ENCODE peak calls at places on chromosome 3, in five cellular contexts. R, M, A, S and V are unnamed samples. For H3K4me1, the result is how much of the 10 kb centered on the place peaks cover.

GRCh38 chr3:46811615-46812236 is 51.5 kb downstream of the MYL3 start:
- DNase-seq in A (no peak), M (no peak), R (peak), S (no peak), V (no peak)

GRCh38 chr3:160860346-160860745 is 104.3 kb downstream of the PPM1L start:
- DNase-seq in S (no peak), A (no peak), M (no peak), R (no peak), V (no peak)

GRCh38 chr3:10198761-10199688 is 34.3 kb downstream of the IRAK2 start:
- DNase-seq in S (peak), A (no peak), M (peak), R (peak), V (no peak)

GRCh38 chr3:136250862-136251460 is 821 bp downstream of the PCCB start:
- DNase-seq in A (peak), M (peak), S (peak), R (peak), V (peak)

GRCh38 chr3:50520849-50521248 is 17.4 kb upstream of the CACNA2D2 start:
- DNase-seq in S (no peak), M (no peak), R (no peak), A (no peak), V (no peak)

GRCh38 chr3:105526349-105527111 is 159.8 kb downstream of the ALCAM start:
- DNase-seq in S (no peak), M (peak), A (no peak), R (no peak), V (no peak)

GRCh38 chr3:105613120-105613519 is 246.4 kb downstream of the ALCAM start:
- DNase-seq in R (no peak), S (no peak), M (peak), A (no peak), V (no peak)

GRCh38 chr3:23877324-23877980 is 39.3 kb downstream of the NKIRAS1 start:
- DNase-seq in R (no peak), A (peak), S (no peak), M (peak), V (peak)

GRCh38 chr3:59425371-59425770 is 375.5 kb upstream of the CFAP20DC start:
- DNase-seq in S (no peak), M (peak), R (no peak), A (no peak), V (peak)

GRCh38 chr3:50450135-50450911 is 53.1 kb downstream of the CACNA2D2 start:
- DNase-seq in M (peak), S (peak), R (no peak), A (peak), V (peak)

GRCh38 chr3:133938770-133939495 is 43.3 kb upstream of the RAB6B start:
- DNase-seq in M (no peak), S (peak), A (no peak), R (no peak), V (no peak)

GRCh38 chr3:176341963-176342362 is 855.3 kb downstream of the TBL1XR1 start:
- DNase-seq in S (no peak), A (no peak), M (no peak), R (no peak), V (no peak)
- H3K4me1 ChIP-seq in S (under half), A (under half), M (under half), R (under half), V (under half)

GRCh38 chr3:64225695-64226499 is 631 bp upstream of the PRICKLE2 start:
- DNase-seq in S (no peak), A (no peak), R (no peak), M (no peak), V (no peak)
- H3K4me1 ChIP-seq in S (under half), A (under half), R (under half), M (under half), V (under half)

GRCh38 chr3:45692866-45693265 is 3.7 kb downstream of the SACM1L start:
- DNase-seq in A (no peak), M (no peak), S (no peak), R (no peak), V (no peak)
- H3K4me1 ChIP-seq in A (under half), M (under half), S (half or more), R (under half), V (under half)

GRCh38 chr3:55185380-55185779 is 257.5 kb upstream of the LRTM1 start:
- DNase-seq in S (no peak), R (no peak), M (peak), A (no peak), V (no peak)
- H3K4me1 ChIP-seq in S (under half), R (under half), M (under half), A (under half), V (under half)

GRCh38 chr3:158106773-158107461 is 697 bp upstream of the SHOX2 start:
- DNase-seq in A (no peak), S (no peak), M (no peak), R (no peak), V (peak)

GRCh38 chr3:158109804-158110657 is at the start of gene RSRC1:
- DNase-seq in R (peak), M (peak), S (peak), A (peak), V (peak)

GRCh38 chr3:158109295-158109803 is 540 bp upstream of the RSRC1 start:
- DNase-seq in A (no peak), S (no peak), M (no peak), R (no peak), V (no peak)

GRCh38 chr3:158107508-158108095 is 1.4 kb upstream of the SHOX2 start:
- DNase-seq in M (no peak), S (no peak), R (no peak), A (no peak), V (no peak)

GRCh38 chr3:158108596-158108995 is 1.3 kb upstream of the RSRC1 start:
- DNase-seq in M (no peak), S (no peak), A (no peak), R (no peak), V (no peak)
- H3K4me1 ChIP-seq in M (under half), S (under half), A (under half), R (under half), V (under half)

GRCh38 chr3:127573916-127574315 is 16.6 kb downstream of the TPRA1 start:
- DNase-seq in M (no peak), R (peak), A (no peak), S (no peak), V (no peak)
- H3K4me1 ChIP-seq in M (under half), R (under half), A (under half), S (under half), V (under half)

DNA sequence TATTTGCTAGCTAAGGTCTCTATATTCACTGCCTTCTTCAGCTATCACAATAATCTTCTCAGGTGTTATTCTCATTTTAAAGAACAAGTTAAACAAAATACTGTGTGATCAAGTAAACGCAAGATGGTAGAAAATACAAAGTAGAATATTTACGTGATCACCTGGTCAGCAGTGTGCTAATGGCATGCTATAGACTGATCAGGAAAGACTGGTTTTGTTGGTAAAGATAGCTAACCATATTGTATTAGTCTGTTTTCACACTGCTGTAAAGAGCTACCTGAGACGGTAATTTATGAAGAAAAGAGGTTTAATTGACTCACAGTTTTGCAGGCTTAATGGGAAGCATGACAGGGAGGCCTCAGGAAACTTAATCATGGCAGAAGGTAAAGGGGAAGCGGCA is 50.4 kb downstream of the ZBTB38 start:
- DNase-seq in M (no peak), R (no peak), S (no peak), A (no peak), V (no peak)
- H3K4me1 ChIP-seq in M (under half), R (under half), S (under half), A (under half), V (under half)

GRCh38 chr3:14899993-14900618 is 47.3 kb upstream of the NR2C2 start:
- DNase-seq in R (no peak), A (no peak), M (no peak), S (peak), V (no peak)

GRCh38 chr3:14898929-14899328 is 48.5 kb upstream of the NR2C2 start:
- DNase-seq in R (no peak), A (no peak), M (no peak), S (no peak), V (no peak)

GRCh38 chr3:14897266-14897665 is 50.1 kb upstream of the NR2C2 start:
- DNase-seq in A (no peak), R (no peak), S (no peak), M (no peak), V (no peak)

GRCh38 chr3:14902719-14903118 is 44.7 kb upstream of the NR2C2 start:
- DNase-seq in S (peak), A (peak), R (no peak), M (no peak), V (peak)

DNA sequence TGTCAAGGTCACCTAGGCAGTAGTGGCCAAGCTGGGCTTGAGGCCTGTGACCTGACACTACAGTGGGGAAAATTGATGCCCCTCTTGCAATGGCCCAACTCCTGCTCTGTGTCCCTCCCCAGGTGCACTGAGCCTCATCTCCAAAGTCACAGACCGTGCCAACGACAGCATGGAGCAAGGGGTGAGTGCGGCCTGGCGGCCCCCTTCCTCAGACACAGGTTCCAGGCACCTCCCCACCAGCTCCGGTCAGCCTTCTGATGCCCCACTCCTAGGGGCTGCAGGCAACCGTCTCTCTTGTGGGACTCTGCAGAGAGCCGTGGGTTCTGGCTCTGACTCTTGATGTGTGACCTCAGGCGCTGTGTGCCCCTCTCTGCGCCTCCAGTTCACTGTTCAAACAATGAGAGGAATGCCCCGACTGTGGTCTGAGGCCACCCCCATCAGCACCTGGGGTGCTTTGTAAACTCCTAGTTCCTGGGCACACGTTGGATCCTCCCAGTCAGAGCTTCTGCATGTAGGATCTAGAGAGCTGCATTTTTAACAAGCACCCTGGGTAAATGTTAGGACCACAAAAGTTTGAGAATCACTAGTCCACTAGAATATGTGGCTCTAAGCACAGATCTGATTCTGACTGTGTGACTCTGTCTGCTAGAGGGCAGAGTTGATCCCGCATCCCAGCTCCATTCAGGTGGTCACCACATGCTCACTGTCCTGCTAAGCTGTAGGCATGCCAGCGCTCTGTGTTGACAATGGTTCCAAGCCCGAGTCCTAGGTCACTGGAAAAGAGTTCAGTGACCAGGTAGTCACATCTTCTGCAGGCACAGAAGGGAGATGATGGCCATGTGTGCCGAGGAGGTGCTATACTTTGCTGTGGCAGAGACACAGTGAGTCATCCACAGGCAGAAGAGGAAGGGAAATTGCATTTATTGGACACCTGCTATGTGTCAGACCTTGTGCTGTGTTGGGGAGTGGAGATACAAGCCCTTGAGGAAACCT is 46.2 kb upstream of the NR2C2 start:
- DNase-seq in M (no peak), S (no peak), A (no peak), R (no peak), V (no peak)
- H3K4me1 ChIP-seq in M (under half), S (under half), A (under half), R (under half), V (under half)

DNA sequence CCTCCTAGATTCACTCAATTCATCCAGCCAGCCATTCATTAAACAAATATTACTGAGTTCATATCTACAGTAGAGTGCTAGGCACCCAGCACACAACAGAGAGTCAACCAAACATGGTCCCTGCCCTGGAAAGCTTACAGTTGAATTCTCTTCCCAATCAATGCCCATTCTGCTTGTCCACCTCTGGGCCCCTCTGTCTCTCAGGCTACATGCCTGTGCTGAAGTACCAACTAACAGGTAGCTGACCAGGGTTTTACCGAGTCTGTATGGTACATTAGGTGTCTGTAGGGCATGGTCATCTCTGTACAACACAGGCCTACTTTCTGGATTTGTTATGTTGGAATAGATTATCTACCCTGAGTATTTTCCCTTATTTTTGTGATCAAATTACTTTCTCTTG is 23.3 kb downstream of the PLD1 start:
- DNase-seq in R (no peak), S (no peak), M (no peak), A (no peak), V (no peak)
- H3K4me1 ChIP-seq in R (under half), S (under half), M (under half), A (under half), V (under half)